ENCODE peak calls at places on chromosomes 11 and 22, in seven cellular contexts. I is spleen, A is AG04450, R is A549, Q is heart left ventricle, B is IMR-90, E is breast epithelium. O is an unnamed sample.

GRCh38 chr22:50584106-50585096 is 1.8 kb upstream of the CHKB start:
- DNase-seq in E (no peak), R (no peak), Q (no peak), I (peak), A (no peak), B (no peak), O (peak)

GRCh38 chr11:107017104-107017432 is 1.2 kb downstream of the GUCY1A2 start:
- DNase-seq in A (no peak), Q (peak), I (no peak), R (no peak), E (no peak), B (no peak), O (no peak)

GRCh38 chr11:83054001-83054400 is 17.7 kb downstream of the RAB30 start:
- DNase-seq in I (no peak), Q (no peak), R (no peak), E (no peak), B (no peak), A (no peak), O (no peak)

GRCh38 chr11:15906481-15907035 is 449.8 kb downstream of the SOX6 start:
- DNase-seq in I (no peak), Q (no peak), A (no peak), B (no peak), E (no peak), R (no peak), O (no peak)

GRCh38 chr11:134126197-134126822 is 57.4 kb downstream of the JAM3 start:
- DNase-seq in R (no peak), I (no peak), B (peak), A (peak), Q (no peak), E (no peak), O (no peak)

GRCh38 chr11:96278039-96278897 is 64.7 kb downstream of the MAML2 start:
- DNase-seq in A (no peak), Q (no peak), B (peak), I (no peak), E (no peak), R (no peak), O (no peak)

GRCh38 chr11:118006153-118006534 is 19.9 kb downstream of the IL10RA start:
- DNase-seq in I (no peak), B (no peak), A (no peak), R (no peak), E (no peak), Q (no peak), O (no peak)

GRCh38 chr22:30596886-30597285 is 5.2 kb upstream of the PES1 start:
- DNase-seq in A (no peak), B (no peak), Q (no peak), E (no peak), R (no peak), I (no peak), O (no peak)

GRCh38 chr22:38963872-38964271 is 6.5 kb downstream of the APOBEC3A start:
- DNase-seq in R (no peak), Q (no peak), A (no peak), B (no peak), I (peak), E (no peak), O (no peak)

GRCh38 chr11:8008212-8008611 is 21.1 kb downstream of the EIF3F start:
- DNase-seq in A (no peak), I (no peak), Q (no peak), B (no peak), R (no peak), E (no peak), O (no peak)

GRCh38 chr11:132258865-132259264 is 888.5 kb downstream of the NTM start:
- DNase-seq in E (no peak), R (no peak), I (no peak), B (peak), Q (no peak), A (no peak), O (no peak)

GRCh38 chr11:69797737-69798528 is 21.3 kb downstream of the FGF3 start:
- DNase-seq in I (no peak), B (no peak), E (no peak), Q (no peak), A (no peak), R (no peak), O (no peak)

GRCh38 chr11:86774422-86774821 is 25.9 kb upstream of the PRSS23 start:
- DNase-seq in R (no peak), Q (no peak), I (no peak), B (no peak), A (no peak), E (no peak), O (no peak)

GRCh38 chr11:25838918-25839611 is 492.9 kb upstream of the ANO3 start:
- DNase-seq in R (no peak), E (no peak), B (no peak), Q (no peak), A (no peak), I (no peak), O (no peak)

GRCh38 chr11:19656140-19656541 is 56.5 kb upstream of the NAV2 start:
- DNase-seq in E (peak), I (no peak), B (no peak), A (no peak), Q (no peak), R (no peak), O (no peak)

GRCh38 chr11:77959434-77959833 is 35.0 kb downstream of the INTS4 start:
- DNase-seq in E (no peak), B (peak), A (no peak), I (no peak), R (no peak), Q (no peak), O (no peak)

GRCh38 chr11:11262171-11262920 is 90.7 kb downstream of the CSNK2A3 start:
- DNase-seq in E (no peak), Q (no peak), R (no peak), B (no peak), I (no peak), A (no peak), O (no peak)

GRCh38 chr11:61787928-61788491 is 4.4 kb downstream of the TMEM258 start:
- DNase-seq in E (no peak), A (peak), I (no peak), B (peak), Q (no peak), R (peak), O (no peak)

GRCh38 chr11:19511066-19511412 is 201.6 kb upstream of the NAV2 start:
- DNase-seq in R (no peak), Q (no peak), E (no peak), B (no peak), A (no peak), I (no peak), O (no peak)

GRCh38 chr11:2095198-2095520 is 44.0 kb downstream of the IGF2 start:
- DNase-seq in E (no peak), Q (no peak), A (no peak), I (peak), R (no peak), B (no peak), O (no peak)

GRCh38 chr11:2096919-2097301 is 42.3 kb downstream of the IGF2 start:
- DNase-seq in I (peak), A (no peak), B (no peak), E (no peak), R (no peak), Q (no peak), O (peak)

GRCh38 chr11:2097356-2097997 is 41.7 kb downstream of the IGF2 start:
- DNase-seq in R (no peak), B (peak), E (no peak), Q (peak), I (peak), A (peak), O (peak)

GRCh38 chr11:2095542-2095941 is 43.6 kb downstream of the IGF2 start:
- DNase-seq in R (no peak), A (no peak), B (no peak), E (no peak), I (no peak), Q (no peak), O (no peak)

DNA sequence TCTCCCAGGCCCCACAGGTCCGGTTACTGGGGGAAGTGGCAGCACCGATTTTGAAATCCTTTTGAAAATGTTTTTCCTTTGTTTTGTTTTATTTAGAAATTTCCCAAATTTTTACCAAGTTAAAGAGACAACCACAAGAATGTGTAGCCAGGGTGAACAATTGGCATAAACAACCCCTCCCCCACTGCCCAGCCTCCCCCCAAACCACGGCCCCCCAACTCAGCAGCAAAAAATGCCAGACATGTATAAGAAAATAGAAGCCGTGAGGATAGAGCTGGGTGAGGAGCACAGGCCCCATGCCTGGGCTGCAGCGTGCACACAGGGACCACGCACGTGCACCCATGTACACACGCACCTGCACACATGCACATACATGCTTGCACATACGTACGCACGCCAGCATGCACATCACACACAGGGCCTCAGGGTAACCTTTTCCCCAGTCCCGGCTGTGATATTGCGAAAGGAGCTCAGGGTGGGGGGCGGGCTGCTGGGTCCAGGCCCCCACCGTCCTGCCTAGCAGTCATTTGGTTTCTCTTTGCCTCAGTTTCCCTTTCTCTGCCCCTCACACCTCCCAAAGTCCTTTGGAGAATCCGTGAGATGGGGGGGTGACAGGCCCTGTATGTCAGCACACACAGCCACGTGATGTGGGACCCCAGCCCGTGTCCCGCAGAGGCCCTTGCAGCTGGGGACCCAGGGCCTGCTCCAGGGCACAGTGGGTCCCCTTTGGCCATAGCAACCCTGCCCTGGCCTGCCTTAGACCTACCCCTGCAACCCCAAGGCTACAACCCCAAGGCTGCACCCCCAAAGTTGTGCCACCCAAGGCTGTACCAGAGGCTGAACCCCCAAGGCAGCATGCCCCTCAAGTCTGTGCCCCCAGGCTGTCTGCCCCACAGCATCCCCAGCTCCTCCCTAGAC is 42.9 kb downstream of the IGF2 start:
- DNase-seq in E (no peak), B (peak), Q (no peak), I (peak), R (no peak), A (no peak), O (no peak)
- H3K27ac ChIP-seq in E (no peak), B (peak), Q (peak), I (peak), R (no peak), A (peak), O (peak)

GRCh38 chr11:79415411-79415810 is 25.4 kb downstream of the TENM4 start:
- DNase-seq in B (peak), E (no peak), R (no peak), I (no peak), A (no peak), Q (no peak), O (no peak)
- H3K27ac ChIP-seq in B (peak), E (no peak), R (no peak), I (no peak), A (no peak), Q (no peak), O (no peak)

GRCh38 chr11:122069946-122070345 is 46.1 kb downstream of the BLID start:
- DNase-seq in B (peak), I (no peak), R (no peak), Q (no peak), A (peak), E (peak), O (peak)
- H3K27ac ChIP-seq in B (no peak), I (no peak), R (no peak), Q (no peak), A (no peak), E (no peak), O (no peak)

GRCh38 chr11:128205796-128206195 is 381.6 kb downstream of the ETS1 start:
- DNase-seq in Q (no peak), I (no peak), B (no peak), A (no peak), R (no peak), E (no peak), O (no peak)
- H3K27ac ChIP-seq in Q (no peak), I (no peak), B (no peak), A (no peak), R (peak), E (no peak), O (no peak)

DNA sequence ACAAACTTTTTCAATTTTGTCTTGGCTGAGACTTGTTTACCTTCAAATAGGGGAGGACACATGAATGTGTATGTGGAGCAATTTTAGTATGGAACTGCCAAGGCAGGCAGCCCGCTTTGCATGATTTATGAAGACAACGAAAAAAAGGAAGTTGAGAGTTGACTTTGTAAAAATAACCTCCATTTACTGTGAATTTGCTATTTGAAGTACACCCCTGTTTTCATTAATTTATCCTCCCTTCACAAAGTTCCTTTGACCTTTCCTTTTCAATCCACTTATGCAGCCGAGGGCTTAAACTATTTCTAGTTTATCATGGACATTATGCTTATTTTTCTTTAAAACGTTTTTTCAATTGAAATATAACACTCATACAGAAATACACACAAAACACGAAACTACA is 369.6 kb upstream of the CADM1 start:
- DNase-seq in I (no peak), B (no peak), A (no peak), E (no peak), R (no peak), Q (no peak), O (no peak)
- H3K27ac ChIP-seq in I (no peak), B (no peak), A (no peak), E (no peak), R (no peak), Q (no peak), O (no peak)

GRCh38 chr11:65524010-65524746 is 705 bp upstream of the SCYL1 start:
- DNase-seq in B (no peak), E (no peak), I (peak), R (no peak), Q (no peak), A (no peak), O (peak)
- H3K27ac ChIP-seq in B (peak), E (peak), I (peak), R (peak), Q (peak), A (peak), O (peak)